ENCODE peak calls at places on chromosomes 13 and 19, in seven cellular contexts. One of them, this sample, is unnamed.

GRCh38 chr19:435056-435706 is 25.7 kb downstream of the SHC2 start:
- DNase-seq in brain microvascular endothelial cell: no peak
- DNase-seq in PC-3: no peak
- DNase-seq in body of pancreas: no peak
- DNase-seq in psoas muscle: no peak
- DNase-seq in uterus: no peak
- DNase-seq in thoracic aorta: no peak
- DNase-seq in this sample: no peak

GRCh38 chr19:44202470-44202869 is 9.9 kb upstream of the ZNF227 start:
- DNase-seq in brain microvascular endothelial cell: peak
- DNase-seq in PC-3: no peak
- DNase-seq in psoas muscle: no peak
- DNase-seq in body of pancreas: no peak
- DNase-seq in uterus: no peak
- DNase-seq in thoracic aorta: no peak
- DNase-seq in this sample: no peak

GRCh38 chr13:50724913-50725312 is 118.6 kb downstream of the DLEU7 start:
- DNase-seq in body of pancreas: peak
- DNase-seq in PC-3: no peak
- DNase-seq in thoracic aorta: no peak
- DNase-seq in uterus: no peak
- DNase-seq in brain microvascular endothelial cell: no peak
- DNase-seq in psoas muscle: no peak
- DNase-seq in this sample: no peak

GRCh38 chr19:43957891-43958290 is 6.9 kb downstream of the ZNF221 start:
- DNase-seq in brain microvascular endothelial cell: no peak
- DNase-seq in PC-3: no peak
- DNase-seq in thoracic aorta: no peak
- DNase-seq in psoas muscle: no peak
- DNase-seq in uterus: no peak
- DNase-seq in body of pancreas: no peak
- DNase-seq in this sample: no peak

GRCh38 chr13:27110056-27110746 is 61.4 kb downstream of the USP12 start:
- DNase-seq in body of pancreas: no peak
- DNase-seq in uterus: no peak
- DNase-seq in PC-3: peak
- DNase-seq in thoracic aorta: no peak
- DNase-seq in brain microvascular endothelial cell: no peak
- DNase-seq in psoas muscle: no peak
- DNase-seq in this sample: no peak

GRCh38 chr13:39035204-39035603 is 2.7 kb downstream of the PROSER1 start:
- DNase-seq in brain microvascular endothelial cell: no peak
- DNase-seq in psoas muscle: no peak
- DNase-seq in uterus: no peak
- DNase-seq in PC-3: no peak
- DNase-seq in body of pancreas: no peak
- DNase-seq in thoracic aorta: no peak
- DNase-seq in this sample: no peak

GRCh38 chr19:44884566-44884965 is 6.5 kb upstream of the TOMM40 start:
- DNase-seq in uterus: no peak
- DNase-seq in psoas muscle: no peak
- DNase-seq in PC-3: no peak
- DNase-seq in thoracic aorta: no peak
- DNase-seq in body of pancreas: no peak
- DNase-seq in brain microvascular endothelial cell: no peak
- DNase-seq in this sample: no peak

GRCh38 chr13:29924482-29924884 is 74.1 kb upstream of the UBL3 start:
- DNase-seq in body of pancreas: peak
- DNase-seq in PC-3: peak
- DNase-seq in uterus: no peak
- DNase-seq in brain microvascular endothelial cell: peak
- DNase-seq in thoracic aorta: no peak
- DNase-seq in psoas muscle: no peak
- DNase-seq in this sample: no peak

GRCh38 chr13:41651413-41652068 is 194.2 kb downstream of the RGCC start:
- DNase-seq in thoracic aorta: no peak
- DNase-seq in body of pancreas: no peak
- DNase-seq in PC-3: no peak
- DNase-seq in brain microvascular endothelial cell: no peak
- DNase-seq in psoas muscle: no peak
- DNase-seq in uterus: no peak
- DNase-seq in this sample: no peak

GRCh38 chr19:38861368-38861767 is 11.6 kb upstream of the HNRNPL start:
- DNase-seq in PC-3: no peak
- DNase-seq in psoas muscle: no peak
- DNase-seq in body of pancreas: no peak
- DNase-seq in brain microvascular endothelial cell: no peak
- DNase-seq in thoracic aorta: no peak
- DNase-seq in uterus: no peak
- DNase-seq in this sample: no peak
- H3K27ac ChIP-seq in PC-3: no peak
- H3K27ac ChIP-seq in psoas muscle: no peak
- H3K27ac ChIP-seq in body of pancreas: peak
- H3K27ac ChIP-seq in brain microvascular endothelial cell: no peak
- H3K27ac ChIP-seq in thoracic aorta: no peak
- H3K27ac ChIP-seq in uterus: no peak
- H3K27ac ChIP-seq in this sample: no peak

DNA sequence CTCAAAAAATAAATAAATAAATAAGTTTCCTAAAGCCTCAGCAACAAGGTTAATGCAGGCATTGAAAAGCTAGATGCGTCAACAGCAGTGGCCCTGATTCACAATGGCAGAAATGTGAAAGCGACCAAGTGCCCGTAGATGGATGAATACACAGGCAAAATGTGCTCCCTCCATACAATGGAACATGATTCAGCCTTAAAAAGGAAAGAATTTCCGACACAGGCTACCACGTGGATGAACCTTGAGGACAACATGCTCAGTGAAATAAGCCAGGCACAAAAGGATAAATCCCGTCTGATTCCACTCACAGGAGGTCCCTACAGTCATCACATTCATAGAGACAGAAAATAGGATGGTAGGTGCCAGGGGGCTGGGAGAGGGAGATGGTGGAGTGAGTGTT is 31.7 kb downstream of the INSR start:
- DNase-seq in thoracic aorta: no peak
- DNase-seq in brain microvascular endothelial cell: no peak
- DNase-seq in body of pancreas: no peak
- DNase-seq in psoas muscle: no peak
- DNase-seq in PC-3: no peak
- DNase-seq in uterus: no peak
- DNase-seq in this sample: no peak
- H3K27ac ChIP-seq in thoracic aorta: no peak
- H3K27ac ChIP-seq in brain microvascular endothelial cell: no peak
- H3K27ac ChIP-seq in body of pancreas: no peak
- H3K27ac ChIP-seq in psoas muscle: no peak
- H3K27ac ChIP-seq in PC-3: no peak
- H3K27ac ChIP-seq in uterus: peak
- H3K27ac ChIP-seq in this sample: no peak

GRCh38 chr13:99733346-99733745 is 232.1 kb downstream of the TM9SF2 start:
- DNase-seq in PC-3: no peak
- DNase-seq in brain microvascular endothelial cell: no peak
- DNase-seq in body of pancreas: no peak
- DNase-seq in uterus: no peak
- DNase-seq in psoas muscle: no peak
- DNase-seq in thoracic aorta: no peak
- DNase-seq in this sample: no peak

GRCh38 chr13:99729745-99730144 is 228.5 kb downstream of the TM9SF2 start:
- DNase-seq in PC-3: no peak
- DNase-seq in uterus: no peak
- DNase-seq in psoas muscle: no peak
- DNase-seq in brain microvascular endothelial cell: no peak
- DNase-seq in thoracic aorta: no peak
- DNase-seq in body of pancreas: no peak
- DNase-seq in this sample: no peak

GRCh38 chr13:99734013-99734693 is 232.9 kb downstream of the TM9SF2 start:
- DNase-seq in brain microvascular endothelial cell: no peak
- DNase-seq in PC-3: no peak
- DNase-seq in uterus: no peak
- DNase-seq in thoracic aorta: no peak
- DNase-seq in psoas muscle: no peak
- DNase-seq in body of pancreas: no peak
- DNase-seq in this sample: no peak

GRCh38 chr13:99731747-99732146 is 230.5 kb downstream of the TM9SF2 start:
- DNase-seq in psoas muscle: no peak
- DNase-seq in thoracic aorta: no peak
- DNase-seq in uterus: no peak
- DNase-seq in brain microvascular endothelial cell: no peak
- DNase-seq in body of pancreas: no peak
- DNase-seq in PC-3: no peak
- DNase-seq in this sample: no peak

GRCh38 chr13:99730403-99730802 is 229.1 kb downstream of the TM9SF2 start:
- DNase-seq in psoas muscle: no peak
- DNase-seq in brain microvascular endothelial cell: no peak
- DNase-seq in uterus: no peak
- DNase-seq in thoracic aorta: no peak
- DNase-seq in PC-3: no peak
- DNase-seq in body of pancreas: no peak
- DNase-seq in this sample: no peak
- H3K27ac ChIP-seq in psoas muscle: no peak
- H3K27ac ChIP-seq in brain microvascular endothelial cell: no peak
- H3K27ac ChIP-seq in uterus: no peak
- H3K27ac ChIP-seq in thoracic aorta: no peak
- H3K27ac ChIP-seq in PC-3: no peak
- H3K27ac ChIP-seq in body of pancreas: no peak
- H3K27ac ChIP-seq in this sample: no peak

GRCh38 chr13:98581377-98581776 is 4.5 kb upstream of the STK24 start:
- DNase-seq in thoracic aorta: no peak
- DNase-seq in PC-3: no peak
- DNase-seq in uterus: no peak
- DNase-seq in brain microvascular endothelial cell: no peak
- DNase-seq in psoas muscle: no peak
- DNase-seq in body of pancreas: no peak
- DNase-seq in this sample: no peak

GRCh38 chr13:98581971-98582702 is 5.2 kb upstream of the STK24 start:
- DNase-seq in PC-3: peak
- DNase-seq in brain microvascular endothelial cell: peak
- DNase-seq in uterus: no peak
- DNase-seq in body of pancreas: no peak
- DNase-seq in psoas muscle: no peak
- DNase-seq in thoracic aorta: no peak
- DNase-seq in this sample: no peak

GRCh38 chr13:98584668-98585397 is 7.9 kb upstream of the STK24 start:
- DNase-seq in thoracic aorta: no peak
- DNase-seq in brain microvascular endothelial cell: no peak
- DNase-seq in psoas muscle: no peak
- DNase-seq in body of pancreas: no peak
- DNase-seq in uterus: no peak
- DNase-seq in PC-3: no peak
- DNase-seq in this sample: no peak

GRCh38 chr13:98585398-98585754 is 8.5 kb upstream of the STK24 start:
- DNase-seq in PC-3: no peak
- DNase-seq in brain microvascular endothelial cell: no peak
- DNase-seq in uterus: no peak
- DNase-seq in body of pancreas: no peak
- DNase-seq in psoas muscle: no peak
- DNase-seq in thoracic aorta: no peak
- DNase-seq in this sample: no peak

GRCh38 chr13:98582947-98583346 is 6.0 kb upstream of the STK24 start:
- DNase-seq in brain microvascular endothelial cell: no peak
- DNase-seq in psoas muscle: no peak
- DNase-seq in thoracic aorta: no peak
- DNase-seq in uterus: no peak
- DNase-seq in PC-3: no peak
- DNase-seq in body of pancreas: no peak
- DNase-seq in this sample: peak
- H3K27ac ChIP-seq in brain microvascular endothelial cell: no peak
- H3K27ac ChIP-seq in psoas muscle: no peak
- H3K27ac ChIP-seq in thoracic aorta: no peak
- H3K27ac ChIP-seq in uterus: no peak
- H3K27ac ChIP-seq in PC-3: no peak
- H3K27ac ChIP-seq in body of pancreas: no peak
- H3K27ac ChIP-seq in this sample: peak

GRCh38 chr19:48122421-48122820 is 11.8 kb upstream of the PLA2G4C start:
- DNase-seq in PC-3: no peak
- DNase-seq in thoracic aorta: no peak
- DNase-seq in brain microvascular endothelial cell: no peak
- DNase-seq in psoas muscle: no peak
- DNase-seq in body of pancreas: no peak
- DNase-seq in uterus: no peak
- DNase-seq in this sample: no peak

GRCh38 chr19:48121066-48121465 is 10.4 kb upstream of the PLA2G4C start:
- DNase-seq in uterus: no peak
- DNase-seq in thoracic aorta: no peak
- DNase-seq in brain microvascular endothelial cell: no peak
- DNase-seq in psoas muscle: no peak
- DNase-seq in body of pancreas: no peak
- DNase-seq in PC-3: no peak
- DNase-seq in this sample: no peak

GRCh38 chr19:48120505-48120904 is 9.9 kb upstream of the PLA2G4C start:
- DNase-seq in brain microvascular endothelial cell: peak
- DNase-seq in psoas muscle: no peak
- DNase-seq in thoracic aorta: no peak
- DNase-seq in PC-3: no peak
- DNase-seq in uterus: no peak
- DNase-seq in body of pancreas: no peak
- DNase-seq in this sample: no peak

GRCh38 chr19:48123907-48124675 is 13.5 kb upstream of the PLA2G4C start:
- DNase-seq in brain microvascular endothelial cell: peak
- DNase-seq in body of pancreas: no peak
- DNase-seq in psoas muscle: no peak
- DNase-seq in uterus: no peak
- DNase-seq in PC-3: peak
- DNase-seq in thoracic aorta: no peak
- DNase-seq in this sample: peak

GRCh38 chr19:48121909-48122371 is 11.3 kb upstream of the PLA2G4C start:
- DNase-seq in thoracic aorta: no peak
- DNase-seq in uterus: no peak
- DNase-seq in psoas muscle: no peak
- DNase-seq in brain microvascular endothelial cell: no peak
- DNase-seq in body of pancreas: no peak
- DNase-seq in PC-3: peak
- DNase-seq in this sample: no peak
- H3K27ac ChIP-seq in thoracic aorta: no peak
- H3K27ac ChIP-seq in uterus: peak
- H3K27ac ChIP-seq in psoas muscle: no peak
- H3K27ac ChIP-seq in brain microvascular endothelial cell: no peak
- H3K27ac ChIP-seq in body of pancreas: no peak
- H3K27ac ChIP-seq in PC-3: peak
- H3K27ac ChIP-seq in this sample: peak

GRCh38 chr19:35350591-35350990 is 2.9 kb downstream of the FFAR1 start:
- DNase-seq in body of pancreas: peak
- DNase-seq in uterus: no peak
- DNase-seq in brain microvascular endothelial cell: no peak
- DNase-seq in psoas muscle: no peak
- DNase-seq in PC-3: no peak
- DNase-seq in thoracic aorta: no peak
- DNase-seq in this sample: no peak
- H3K27ac ChIP-seq in body of pancreas: no peak
- H3K27ac ChIP-seq in uterus: no peak
- H3K27ac ChIP-seq in brain microvascular endothelial cell: no peak
- H3K27ac ChIP-seq in psoas muscle: no peak
- H3K27ac ChIP-seq in PC-3: no peak
- H3K27ac ChIP-seq in thoracic aorta: no peak
- H3K27ac ChIP-seq in this sample: no peak